ENCODE peak calls at places on chromosomes 4 and X, in eight cellular contexts. One of them, this sample, is unnamed.

GRCh38 chr4:48275247-48275646 is 5.6 kb upstream of the TEC start:
- DNase-seq in NCI-H2171 treated with DMSO at 0.1 percent for 48 hours: no peak
- DNase-seq in activated CD4-positive, alpha-beta T cell treated with anti-CD3 and anti-CD28 coated beads, Interleukin-2, amount 50 U/mL, for 4 hours: no peak
- DNase-seq in CD14-positive monocyte: no peak
- DNase-seq in NB4: peak; percentile 75
- DNase-seq in brain microvascular endothelial cell: peak; percentile 7
- DNase-seq in CD8-positive, alpha-beta T cell: no peak
- DNase-seq in stimulated activated CD4-positive, alpha-beta T cell treated with anti-CD3 and anti-CD28 coated beads, Interleukin-4, amount 100 ng/mL, for 48 hours: no peak
- DNase-seq in this sample: no peak

GRCh38 chr4:150240011-150240410 is 161.8 kb downstream of the DCLK2 start:
- DNase-seq in NCI-H2171 treated with DMSO at 0.1 percent for 48 hours: no peak
- DNase-seq in activated CD4-positive, alpha-beta T cell treated with anti-CD3 and anti-CD28 coated beads, Interleukin-2, amount 50 U/mL, for 4 hours: no peak
- DNase-seq in CD14-positive monocyte: no peak
- DNase-seq in NB4: no peak
- DNase-seq in brain microvascular endothelial cell: no peak
- DNase-seq in CD8-positive, alpha-beta T cell: no peak
- DNase-seq in stimulated activated CD4-positive, alpha-beta T cell treated with anti-CD3 and anti-CD28 coated beads, Interleukin-4, amount 100 ng/mL, for 48 hours: no peak
- DNase-seq in this sample: peak; percentile 19

GRCh38 chr4:159966741-159967140 is 863.9 kb downstream of the RAPGEF2 start:
- DNase-seq in NCI-H2171 treated with DMSO at 0.1 percent for 48 hours: no peak
- DNase-seq in activated CD4-positive, alpha-beta T cell treated with anti-CD3 and anti-CD28 coated beads, Interleukin-2, amount 50 U/mL, for 4 hours: no peak
- DNase-seq in CD14-positive monocyte: no peak
- DNase-seq in NB4: no peak
- DNase-seq in brain microvascular endothelial cell: no peak
- DNase-seq in CD8-positive, alpha-beta T cell: no peak
- DNase-seq in stimulated activated CD4-positive, alpha-beta T cell treated with anti-CD3 and anti-CD28 coated beads, Interleukin-4, amount 100 ng/mL, for 48 hours: no peak
- DNase-seq in this sample: no peak

GRCh38 chr4:173538148-173538902 is 8.3 kb upstream of the HAND2 start:
- DNase-seq in NCI-H2171 treated with DMSO at 0.1 percent for 48 hours: no peak
- DNase-seq in activated CD4-positive, alpha-beta T cell treated with anti-CD3 and anti-CD28 coated beads, Interleukin-2, amount 50 U/mL, for 4 hours: no peak
- DNase-seq in CD14-positive monocyte: no peak
- DNase-seq in NB4: peak; percentile 94
- DNase-seq in brain microvascular endothelial cell: no peak
- DNase-seq in CD8-positive, alpha-beta T cell: peak; percentile 16
- DNase-seq in stimulated activated CD4-positive, alpha-beta T cell treated with anti-CD3 and anti-CD28 coated beads, Interleukin-4, amount 100 ng/mL, for 48 hours: no peak
- DNase-seq in this sample: no peak

GRCh38 chrX:27186671-27187070 is 276.5 kb downstream of the PPP4R3C start:
- DNase-seq in NCI-H2171 treated with DMSO at 0.1 percent for 48 hours: peak; percentile 57
- DNase-seq in activated CD4-positive, alpha-beta T cell treated with anti-CD3 and anti-CD28 coated beads, Interleukin-2, amount 50 U/mL, for 4 hours: no peak
- DNase-seq in CD14-positive monocyte: no peak
- DNase-seq in NB4: peak; percentile 56
- DNase-seq in brain microvascular endothelial cell: peak; percentile 38
- DNase-seq in CD8-positive, alpha-beta T cell: no peak
- DNase-seq in stimulated activated CD4-positive, alpha-beta T cell treated with anti-CD3 and anti-CD28 coated beads, Interleukin-4, amount 100 ng/mL, for 48 hours: no peak
- DNase-seq in this sample: peak; percentile 23

GRCh38 chr4:101238706-101239105 is 108.6 kb downstream of the PPP3CA start:
- DNase-seq in NCI-H2171 treated with DMSO at 0.1 percent for 48 hours: no peak
- DNase-seq in activated CD4-positive, alpha-beta T cell treated with anti-CD3 and anti-CD28 coated beads, Interleukin-2, amount 50 U/mL, for 4 hours: no peak
- DNase-seq in CD14-positive monocyte: no peak
- DNase-seq in NB4: peak; percentile 50
- DNase-seq in brain microvascular endothelial cell: no peak
- DNase-seq in CD8-positive, alpha-beta T cell: no peak
- DNase-seq in stimulated activated CD4-positive, alpha-beta T cell treated with anti-CD3 and anti-CD28 coated beads, Interleukin-4, amount 100 ng/mL, for 48 hours: no peak
- DNase-seq in this sample: peak; percentile 17

GRCh38 chrX:23292979-23293651 is 41.5 kb upstream of the PTCHD1 start:
- DNase-seq in NCI-H2171 treated with DMSO at 0.1 percent for 48 hours: no peak
- DNase-seq in activated CD4-positive, alpha-beta T cell treated with anti-CD3 and anti-CD28 coated beads, Interleukin-2, amount 50 U/mL, for 4 hours: no peak
- DNase-seq in CD14-positive monocyte: no peak
- DNase-seq in NB4: no peak
- DNase-seq in brain microvascular endothelial cell: no peak
- DNase-seq in CD8-positive, alpha-beta T cell: no peak
- DNase-seq in stimulated activated CD4-positive, alpha-beta T cell treated with anti-CD3 and anti-CD28 coated beads, Interleukin-4, amount 100 ng/mL, for 48 hours: no peak
- DNase-seq in this sample: peak; percentile 27

GRCh38 chrX:64975491-64975890 is 759 bp downstream of the ZC4H2 start:
- DNase-seq in NCI-H2171 treated with DMSO at 0.1 percent for 48 hours: no peak
- DNase-seq in activated CD4-positive, alpha-beta T cell treated with anti-CD3 and anti-CD28 coated beads, Interleukin-2, amount 50 U/mL, for 4 hours: no peak
- DNase-seq in CD14-positive monocyte: no peak
- DNase-seq in NB4: no peak
- DNase-seq in brain microvascular endothelial cell: peak; percentile 2
- DNase-seq in CD8-positive, alpha-beta T cell: peak; percentile 13
- DNase-seq in stimulated activated CD4-positive, alpha-beta T cell treated with anti-CD3 and anti-CD28 coated beads, Interleukin-4, amount 100 ng/mL, for 48 hours: peak; percentile 3
- DNase-seq in this sample: no peak

GRCh38 chr4:88054909-88055308 is 47.5 kb downstream of the PKD2 start:
- DNase-seq in NCI-H2171 treated with DMSO at 0.1 percent for 48 hours: no peak
- DNase-seq in activated CD4-positive, alpha-beta T cell treated with anti-CD3 and anti-CD28 coated beads, Interleukin-2, amount 50 U/mL, for 4 hours: no peak
- DNase-seq in CD14-positive monocyte: no peak
- DNase-seq in NB4: peak; percentile 59
- DNase-seq in brain microvascular endothelial cell: peak; percentile 74
- DNase-seq in CD8-positive, alpha-beta T cell: no peak
- DNase-seq in stimulated activated CD4-positive, alpha-beta T cell treated with anti-CD3 and anti-CD28 coated beads, Interleukin-4, amount 100 ng/mL, for 48 hours: no peak
- DNase-seq in this sample: peak; percentile 35

GRCh38 chrX:146433771-146434170 is 375.8 kb upstream of the CXorf51B start:
- DNase-seq in NCI-H2171 treated with DMSO at 0.1 percent for 48 hours: no peak
- DNase-seq in activated CD4-positive, alpha-beta T cell treated with anti-CD3 and anti-CD28 coated beads, Interleukin-2, amount 50 U/mL, for 4 hours: no peak
- DNase-seq in CD14-positive monocyte: no peak
- DNase-seq in NB4: no peak
- DNase-seq in brain microvascular endothelial cell: no peak
- DNase-seq in CD8-positive, alpha-beta T cell: no peak
- DNase-seq in stimulated activated CD4-positive, alpha-beta T cell treated with anti-CD3 and anti-CD28 coated beads, Interleukin-4, amount 100 ng/mL, for 48 hours: no peak
- DNase-seq in this sample: peak; percentile 44

GRCh38 chr4:179624768-179625181 is 2182.5 kb upstream of the AGA start:
- DNase-seq in NCI-H2171 treated with DMSO at 0.1 percent for 48 hours: no peak
- DNase-seq in activated CD4-positive, alpha-beta T cell treated with anti-CD3 and anti-CD28 coated beads, Interleukin-2, amount 50 U/mL, for 4 hours: no peak
- DNase-seq in CD14-positive monocyte: no peak
- DNase-seq in NB4: peak; percentile 15
- DNase-seq in brain microvascular endothelial cell: peak; percentile 89
- DNase-seq in CD8-positive, alpha-beta T cell: no peak
- DNase-seq in stimulated activated CD4-positive, alpha-beta T cell treated with anti-CD3 and anti-CD28 coated beads, Interleukin-4, amount 100 ng/mL, for 48 hours: no peak
- DNase-seq in this sample: peak; percentile 20

GRCh38 chr4:4585012-4585670 is 43.3 kb upstream of the STX18 start:
- DNase-seq in NCI-H2171 treated with DMSO at 0.1 percent for 48 hours: no peak
- DNase-seq in activated CD4-positive, alpha-beta T cell treated with anti-CD3 and anti-CD28 coated beads, Interleukin-2, amount 50 U/mL, for 4 hours: no peak
- DNase-seq in CD14-positive monocyte: no peak
- DNase-seq in NB4: no peak
- DNase-seq in brain microvascular endothelial cell: peak; percentile 32
- DNase-seq in CD8-positive, alpha-beta T cell: no peak
- DNase-seq in stimulated activated CD4-positive, alpha-beta T cell treated with anti-CD3 and anti-CD28 coated beads, Interleukin-4, amount 100 ng/mL, for 48 hours: no peak
- DNase-seq in this sample: no peak

GRCh38 chr4:3878678-3879077 is 112.5 kb downstream of the ADRA2C start:
- DNase-seq in NCI-H2171 treated with DMSO at 0.1 percent for 48 hours: no peak
- DNase-seq in activated CD4-positive, alpha-beta T cell treated with anti-CD3 and anti-CD28 coated beads, Interleukin-2, amount 50 U/mL, for 4 hours: no peak
- DNase-seq in CD14-positive monocyte: no peak
- DNase-seq in NB4: no peak
- DNase-seq in brain microvascular endothelial cell: no peak
- DNase-seq in CD8-positive, alpha-beta T cell: no peak
- DNase-seq in stimulated activated CD4-positive, alpha-beta T cell treated with anti-CD3 and anti-CD28 coated beads, Interleukin-4, amount 100 ng/mL, for 48 hours: no peak
- DNase-seq in this sample: no peak

GRCh38 chrX:23666282-23666681 is 1.0 kb upstream of the PRDX4 start:
- DNase-seq in NCI-H2171 treated with DMSO at 0.1 percent for 48 hours: no peak
- DNase-seq in activated CD4-positive, alpha-beta T cell treated with anti-CD3 and anti-CD28 coated beads, Interleukin-2, amount 50 U/mL, for 4 hours: no peak
- DNase-seq in CD14-positive monocyte: no peak
- DNase-seq in NB4: peak; percentile 9
- DNase-seq in brain microvascular endothelial cell: no peak
- DNase-seq in CD8-positive, alpha-beta T cell: no peak
- DNase-seq in stimulated activated CD4-positive, alpha-beta T cell treated with anti-CD3 and anti-CD28 coated beads, Interleukin-4, amount 100 ng/mL, for 48 hours: no peak
- DNase-seq in this sample: no peak

GRCh38 chr4:161457311-161457710 is 706.5 kb downstream of the FSTL5 start:
- DNase-seq in NCI-H2171 treated with DMSO at 0.1 percent for 48 hours: no peak
- DNase-seq in activated CD4-positive, alpha-beta T cell treated with anti-CD3 and anti-CD28 coated beads, Interleukin-2, amount 50 U/mL, for 4 hours: no peak
- DNase-seq in CD14-positive monocyte: no peak
- DNase-seq in NB4: no peak
- DNase-seq in brain microvascular endothelial cell: no peak
- DNase-seq in CD8-positive, alpha-beta T cell: no peak
- DNase-seq in stimulated activated CD4-positive, alpha-beta T cell treated with anti-CD3 and anti-CD28 coated beads, Interleukin-4, amount 100 ng/mL, for 48 hours: no peak
- DNase-seq in this sample: no peak

GRCh38 chrX:31199051-31199769 is 127.4 kb upstream of the FTHL17 start:
- DNase-seq in NCI-H2171 treated with DMSO at 0.1 percent for 48 hours: no peak
- DNase-seq in activated CD4-positive, alpha-beta T cell treated with anti-CD3 and anti-CD28 coated beads, Interleukin-2, amount 50 U/mL, for 4 hours: no peak
- DNase-seq in CD14-positive monocyte: no peak
- DNase-seq in NB4: no peak
- DNase-seq in brain microvascular endothelial cell: no peak
- DNase-seq in CD8-positive, alpha-beta T cell: no peak
- DNase-seq in stimulated activated CD4-positive, alpha-beta T cell treated with anti-CD3 and anti-CD28 coated beads, Interleukin-4, amount 100 ng/mL, for 48 hours: no peak
- DNase-seq in this sample: no peak

GRCh38 chr4:7007142-7007907 is 35.8 kb upstream of the TADA2B start:
- DNase-seq in NCI-H2171 treated with DMSO at 0.1 percent for 48 hours: no peak
- DNase-seq in activated CD4-positive, alpha-beta T cell treated with anti-CD3 and anti-CD28 coated beads, Interleukin-2, amount 50 U/mL, for 4 hours: no peak
- DNase-seq in CD14-positive monocyte: no peak
- DNase-seq in NB4: no peak
- DNase-seq in brain microvascular endothelial cell: no peak
- DNase-seq in CD8-positive, alpha-beta T cell: no peak
- DNase-seq in stimulated activated CD4-positive, alpha-beta T cell treated with anti-CD3 and anti-CD28 coated beads, Interleukin-4, amount 100 ng/mL, for 48 hours: no peak
- DNase-seq in this sample: no peak

GRCh38 chr4:103171006-103171405 is 27.1 kb downstream of the CENPE start:
- DNase-seq in NCI-H2171 treated with DMSO at 0.1 percent for 48 hours: no peak
- DNase-seq in activated CD4-positive, alpha-beta T cell treated with anti-CD3 and anti-CD28 coated beads, Interleukin-2, amount 50 U/mL, for 4 hours: no peak
- DNase-seq in CD14-positive monocyte: no peak
- DNase-seq in NB4: no peak
- DNase-seq in brain microvascular endothelial cell: no peak
- DNase-seq in CD8-positive, alpha-beta T cell: no peak
- DNase-seq in stimulated activated CD4-positive, alpha-beta T cell treated with anti-CD3 and anti-CD28 coated beads, Interleukin-4, amount 100 ng/mL, for 48 hours: no peak
- DNase-seq in this sample: no peak

GRCh38 chr4:4334798-4335520 is 44.9 kb downstream of the ZBTB49 start:
- DNase-seq in NCI-H2171 treated with DMSO at 0.1 percent for 48 hours: peak; percentile 38
- DNase-seq in activated CD4-positive, alpha-beta T cell treated with anti-CD3 and anti-CD28 coated beads, Interleukin-2, amount 50 U/mL, for 4 hours: peak; percentile 67
- DNase-seq in CD14-positive monocyte: peak; percentile 50
- DNase-seq in NB4: peak; percentile 65
- DNase-seq in brain microvascular endothelial cell: peak; percentile 36
- DNase-seq in CD8-positive, alpha-beta T cell: peak; percentile 74
- DNase-seq in stimulated activated CD4-positive, alpha-beta T cell treated with anti-CD3 and anti-CD28 coated beads, Interleukin-4, amount 100 ng/mL, for 48 hours: peak; percentile 54
- DNase-seq in this sample: peak; percentile 40

GRCh38 chrX:32126997-32127396 is 1055.2 kb upstream of the FTHL17 start:
- DNase-seq in NCI-H2171 treated with DMSO at 0.1 percent for 48 hours: no peak
- DNase-seq in activated CD4-positive, alpha-beta T cell treated with anti-CD3 and anti-CD28 coated beads, Interleukin-2, amount 50 U/mL, for 4 hours: no peak
- DNase-seq in CD14-positive monocyte: no peak
- DNase-seq in NB4: no peak
- DNase-seq in brain microvascular endothelial cell: no peak
- DNase-seq in CD8-positive, alpha-beta T cell: no peak
- DNase-seq in stimulated activated CD4-positive, alpha-beta T cell treated with anti-CD3 and anti-CD28 coated beads, Interleukin-4, amount 100 ng/mL, for 48 hours: no peak
- DNase-seq in this sample: no peak

GRCh38 chrX:50081282-50081955 is 119.4 kb downstream of the AKAP4 start:
- DNase-seq in NCI-H2171 treated with DMSO at 0.1 percent for 48 hours: peak; percentile 5
- DNase-seq in activated CD4-positive, alpha-beta T cell treated with anti-CD3 and anti-CD28 coated beads, Interleukin-2, amount 50 U/mL, for 4 hours: peak; percentile 0
- DNase-seq in CD14-positive monocyte: no peak
- DNase-seq in NB4: peak; percentile 37
- DNase-seq in brain microvascular endothelial cell: peak; percentile 5
- DNase-seq in CD8-positive, alpha-beta T cell: no peak
- DNase-seq in stimulated activated CD4-positive, alpha-beta T cell treated with anti-CD3 and anti-CD28 coated beads, Interleukin-4, amount 100 ng/mL, for 48 hours: no peak
- DNase-seq in this sample: no peak

This sample was measured in RCC 7860.